ENCODE peak calls at places on chromosomes 6 and 20, in eight cellular contexts. A is NCI-H510A treated with DMSO at 0.1 percent for 48 hours; D is stimulated activated CD4-positive, alpha-beta T cell treated with anti-CD3 and anti-CD28 coated beads, Interleukin-15, amount 100 ng/mL, for 1 hour; T is lower lobe of right lung; Q is DMS 273 treated with DMSO at 0.1 percent for 48 hours; E is activated CD8-positive, alpha-beta memory T cell treated with anti-CD3 and anti-CD28 coated beads for 24 hours; F is NCI-H345; X is esophagus squamous epithelium. J is an unnamed sample.

GRCh38 chr6:144804246-144804790 is 519.2 kb downstream of the UTRN start:
- DNase-seq in D (no peak), E (no peak), A (no peak), T (no peak), Q (no peak), X (no peak), F (no peak), J (no peak)

GRCh38 chr20:35290186-35290886 is 1.9 kb downstream of the FAM83C start:
- DNase-seq in T (no peak), A (no peak), X (no peak), Q (no peak), D (no peak), F (no peak), E (no peak), J (no peak)

GRCh38 chr20:18058661-18059467 is 1.1 kb upstream of the OVOL2 start:
- DNase-seq in A (peak), Q (no peak), X (no peak), F (peak), T (peak), E (no peak), D (no peak), J (no peak)

GRCh38 chr20:11502051-11502450 is 415.6 kb upstream of the BTBD3 start:
- DNase-seq in D (no peak), X (no peak), E (no peak), A (no peak), Q (no peak), F (no peak), T (no peak), J (no peak)

GRCh38 chr6:158660331-158660730 is 10.5 kb downstream of the SYTL3 start:
- DNase-seq in D (no peak), E (no peak), A (peak), X (no peak), T (peak), Q (no peak), F (peak), J (no peak)

GRCh38 chr20:41392871-41393704 is 26.5 kb upstream of the EMILIN3 start:
- DNase-seq in A (no peak), T (peak), X (no peak), F (no peak), E (no peak), Q (no peak), D (no peak), J (no peak)

GRCh38 chr6:43924222-43924702 is 154.3 kb downstream of the VEGFA start:
- DNase-seq in A (no peak), T (peak), X (no peak), D (peak), F (no peak), E (peak), Q (no peak), J (no peak)

GRCh38 chr6:148538251-148539190 is 195.9 kb downstream of the SASH1 start:
- DNase-seq in A (no peak), E (no peak), F (no peak), X (no peak), D (no peak), T (no peak), Q (no peak), J (no peak)

GRCh38 chr20:36847009-36847709 is 28.8 kb upstream of the TLDC2 start:
- DNase-seq in T (no peak), A (no peak), E (no peak), X (no peak), F (peak), Q (no peak), D (no peak), J (no peak)

GRCh38 chr6:83464741-83465140 is 33.9 kb upstream of the ME1 start:
- DNase-seq in T (no peak), Q (no peak), E (no peak), X (no peak), F (no peak), D (no peak), A (no peak), J (no peak)

GRCh38 chr6:1439349-1439748 is 50.0 kb downstream of the FOXF2 start:
- DNase-seq in Q (no peak), T (no peak), E (no peak), A (no peak), X (no peak), D (no peak), F (no peak), J (no peak)

J was measured in endothelial cell of umbilical vein.